ENCODE peak calls at places on chromosomes 4 and X, in six cellular contexts. N is keratinocyte, L is lung, R is heart right ventricle, Y is hepatocyte, S is neuronal stem cell. G is an unnamed sample. For H3K4me1, the result is how much of the 10 kb centered on the place peaks cover.

GRCh38 chr4:6688879-6689505 is 4.7 kb upstream of the S100P start:
- DNase-seq in N (peak), L (no peak), R (no peak), Y (peak), S (no peak), G (peak)

GRCh38 chrX:47321386-47321785 is 49.0 kb upstream of the ZNF157 start:
- DNase-seq in N (no peak), L (peak), R (peak), Y (peak), S (peak), G (no peak)

GRCh38 chrX:49879656-49880277 is 483 bp downstream of the USP27X start:
- DNase-seq in N (no peak), L (no peak), R (no peak), Y (no peak), S (no peak), G (no peak)

GRCh38 chr4:56345461-56345860 is 41.8 kb downstream of the AASDH start:
- DNase-seq in N (no peak), L (no peak), R (no peak), Y (no peak), S (no peak), G (no peak)

GRCh38 chr4:20840648-20841190 is 140.5 kb downstream of the PACRGL start:
- DNase-seq in N (no peak), L (no peak), R (no peak), Y (no peak), S (no peak), G (no peak)

GRCh38 chr4:93657527-93657926 is 171.0 kb upstream of the ATOH1 start:
- DNase-seq in N (no peak), L (no peak), R (no peak), Y (no peak), S (no peak), G (no peak)

GRCh38 chr4:95102391-95102790 is 344.6 kb downstream of the BMPR1B start:
- DNase-seq in N (no peak), L (no peak), R (no peak), Y (no peak), S (no peak), G (no peak)

GRCh38 chrX:12137982-12138365 is 299 bp upstream of the FRMPD4 start:
- DNase-seq in N (no peak), L (no peak), R (no peak), Y (no peak), S (no peak), G (no peak)

GRCh38 chrX:56794404-56794803 is 65.4 kb downstream of the NBDY start:
- DNase-seq in N (no peak), L (peak), R (no peak), Y (no peak), S (no peak), G (no peak)

GRCh38 chr4:81595287-81595686 is 123.6 kb upstream of the RASGEF1B start:
- DNase-seq in N (no peak), L (no peak), R (no peak), Y (no peak), S (no peak), G (no peak)

DNA sequence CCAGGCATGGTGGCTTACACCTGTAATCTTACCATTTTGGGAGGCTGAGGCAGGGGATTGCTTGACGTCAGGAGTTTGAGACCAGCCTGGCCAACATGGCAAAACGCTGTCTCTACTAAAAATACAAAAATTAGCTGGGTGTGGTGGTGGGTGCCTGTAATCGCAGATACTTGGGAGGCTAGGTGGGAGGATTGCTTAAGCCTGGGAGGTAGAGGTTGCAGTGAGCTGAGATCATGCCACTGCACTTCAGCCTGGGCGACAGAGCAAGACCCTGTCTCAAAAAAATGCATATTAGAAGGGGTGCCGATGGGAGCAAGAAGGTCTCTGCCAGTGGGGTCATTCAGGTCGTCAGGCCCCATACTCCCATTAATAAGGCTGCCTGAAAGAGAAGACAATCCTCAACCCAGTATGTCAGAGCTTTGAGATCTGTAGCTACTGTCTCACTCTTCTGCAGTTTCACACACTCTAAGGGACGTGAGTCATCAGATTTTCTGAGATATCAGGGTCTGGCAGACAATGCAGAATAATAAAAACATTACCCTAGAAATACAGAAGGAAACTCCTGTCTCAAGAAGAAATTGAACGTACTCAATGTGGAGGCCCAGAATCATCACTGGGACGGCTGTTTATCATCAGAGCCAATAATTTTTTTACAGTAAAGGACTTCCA is 176.7 kb upstream of the FAT1 start:
- DNase-seq in N (no peak), L (no peak), R (no peak), Y (no peak), S (no peak), G (peak)
- H3K4me3 ChIP-seq in N (no peak), L (no peak), R (no peak), Y (no peak), S (no peak), G (no peak)

GRCh38 chrX:97551821-97552220 is 668.1 kb downstream of the RPA4 start:
- DNase-seq in N (no peak), L (no peak), R (no peak), Y (no peak), S (no peak), G (no peak)

DNA sequence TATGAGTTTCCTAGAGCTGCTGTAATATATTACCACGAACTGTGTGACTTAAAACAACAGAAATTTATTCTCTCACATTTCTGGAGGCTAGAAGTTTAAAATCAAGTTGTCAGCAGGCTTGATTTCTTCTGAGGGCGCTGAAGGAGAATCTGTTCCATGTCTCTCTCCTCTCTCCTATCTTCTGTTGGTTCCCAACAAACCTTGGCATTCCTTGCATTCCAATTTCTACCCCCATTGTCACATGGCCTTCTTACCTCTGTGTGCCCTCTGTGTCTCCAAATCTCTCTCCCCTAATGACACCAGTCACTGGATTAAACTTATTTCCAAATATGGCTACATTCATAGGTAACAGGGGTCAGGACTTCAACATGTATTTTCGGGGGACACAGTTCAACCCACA is 672.7 kb downstream of the RPA4 start:
- DNase-seq in N (no peak), L (no peak), R (no peak), Y (no peak), S (no peak), G (no peak)
- H3K4me1 ChIP-seq in N (under half), L (under half), R (under half), Y (under half), S (under half), G (under half)

GRCh38 chr4:75530556-75531322 is 16.5 kb downstream of the THAP6 start:
- DNase-seq in N (no peak), L (no peak), R (no peak), Y (no peak), S (no peak), G (no peak)

GRCh38 chr4:75527482-75527881 is 13.2 kb downstream of the THAP6 start:
- DNase-seq in N (no peak), L (no peak), R (no peak), Y (no peak), S (no peak), G (no peak)

DNA sequence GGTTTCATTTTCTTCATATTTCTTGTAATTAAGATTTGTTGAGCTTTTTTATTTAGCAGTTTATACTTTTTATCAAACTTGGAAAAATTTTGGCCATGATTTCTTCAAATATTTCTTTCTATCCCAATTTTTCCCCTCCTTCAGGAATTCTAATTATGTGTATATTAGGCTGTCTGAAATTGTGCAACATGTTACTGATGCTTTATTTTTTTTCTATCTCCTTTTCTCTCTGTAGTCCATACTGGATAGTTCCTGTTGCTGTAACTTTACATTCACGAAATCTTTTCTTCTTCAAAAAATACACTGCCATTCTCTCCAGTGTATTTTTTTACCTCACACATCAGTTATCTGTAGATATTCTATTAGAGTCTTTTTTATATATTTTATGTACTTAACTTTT is 10.8 kb downstream of the THAP6 start:
- DNase-seq in N (no peak), L (no peak), R (no peak), Y (no peak), S (no peak), G (no peak)
- H3K27ac ChIP-seq in N (no peak), L (no peak), R (no peak), Y (no peak), S (no peak), G (no peak)

GRCh38 chr4:158768577-158769174 is at the start of gene FNIP2:
- DNase-seq in N (no peak), L (peak), R (peak), Y (peak), S (peak), G (peak)

GRCh38 chr4:158771776-158772175 is 3.0 kb downstream of the FNIP2 start:
- DNase-seq in N (no peak), L (no peak), R (no peak), Y (no peak), S (no peak), G (no peak)

GRCh38 chr4:158766419-158767044 is 2.3 kb upstream of the FNIP2 start:
- DNase-seq in N (no peak), L (no peak), R (no peak), Y (no peak), S (no peak), G (no peak)

GRCh38 chr4:158769175-158769831 is 477 bp downstream of the FNIP2 start:
- DNase-seq in N (no peak), L (peak), R (peak), Y (peak), S (no peak), G (peak)

DNA sequence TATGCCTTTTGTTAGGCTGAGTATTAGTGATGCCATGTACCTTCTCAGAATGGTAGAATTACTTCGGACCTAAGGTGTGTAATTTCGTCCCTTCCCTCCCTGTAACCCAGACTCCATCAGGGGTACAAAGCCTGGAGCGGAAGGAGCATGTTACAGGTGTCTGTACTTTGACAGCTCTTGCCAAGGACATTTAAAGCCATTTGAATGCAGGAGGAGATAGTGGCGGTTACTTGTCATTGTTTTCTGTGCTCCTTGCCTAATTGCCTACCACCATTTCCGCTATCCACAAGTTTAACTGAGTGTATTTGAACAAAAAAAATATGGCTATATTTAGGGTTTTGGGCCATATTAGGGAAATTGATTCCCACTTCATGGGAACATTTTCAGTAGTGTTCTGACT is 1.8 kb downstream of the FNIP2 start:
- DNase-seq in N (no peak), L (no peak), R (no peak), Y (no peak), S (no peak), G (no peak)
- H3K4me3 ChIP-seq in N (no peak), L (peak), R (peak), Y (no peak), S (no peak), G (no peak)

GRCh38 chr4:176320976-176321361 is 1.2 kb downstream of the SPCS3 start:
- DNase-seq in N (no peak), L (no peak), R (no peak), Y (no peak), S (no peak), G (no peak)
- H3K4me1 ChIP-seq in N (under half), L (under half), R (half or more), Y (under half), S (under half), G (under half)

GRCh38 chr4:169263791-169264392 is 6.9 kb downstream of the SH3RF1 start:
- DNase-seq in N (no peak), L (peak), R (peak), Y (no peak), S (no peak), G (no peak)

GRCh38 chr4:169267070-169267469 is 3.7 kb downstream of the SH3RF1 start:
- DNase-seq in N (no peak), L (no peak), R (no peak), Y (no peak), S (no peak), G (no peak)

GRCh38 chr4:169266081-169266480 is 4.7 kb downstream of the SH3RF1 start:
- DNase-seq in N (no peak), L (no peak), R (no peak), Y (no peak), S (no peak), G (no peak)

GRCh38 chr4:169268951-169269781 is 1.6 kb downstream of the SH3RF1 start:
- DNase-seq in N (no peak), L (no peak), R (no peak), Y (peak), S (no peak), G (peak)

DNA sequence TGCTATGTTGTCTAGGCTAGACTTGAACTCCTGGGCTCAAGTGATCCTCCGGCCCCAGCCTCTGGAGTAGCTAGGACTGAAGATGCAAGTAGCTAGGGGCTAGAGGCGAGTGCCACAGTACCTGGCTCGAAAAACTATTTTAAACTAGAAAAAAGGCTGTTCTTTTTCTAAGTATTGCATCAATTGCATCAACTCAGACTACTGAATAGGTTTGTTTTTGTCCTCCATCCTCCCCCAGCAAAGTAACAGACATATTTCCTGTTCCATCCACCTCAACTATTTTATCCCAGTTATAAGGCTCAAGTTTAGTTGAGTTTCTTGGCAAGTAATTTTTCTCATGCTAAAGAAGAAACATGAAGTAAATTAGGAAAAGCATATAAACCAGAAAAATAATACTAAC is 4.1 kb downstream of the SH3RF1 start:
- DNase-seq in N (no peak), L (no peak), R (no peak), Y (no peak), S (no peak), G (no peak)
- H3K27ac ChIP-seq in N (peak), L (no peak), R (no peak), Y (peak), S (no peak), G (no peak)

GRCh38 chrX:981791-982626 is 230.4 kb downstream of the CRLF2 start:
- DNase-seq in N (no peak), L (no peak), R (no peak), Y (no peak), S (no peak), G (no peak)

GRCh38 chrX:980572-981235 is 231.7 kb downstream of the CRLF2 start:
- DNase-seq in N (no peak), L (no peak), R (no peak), Y (no peak), S (no peak), G (no peak)
- H3K4me3 ChIP-seq in N (no peak), L (no peak), R (no peak), Y (no peak), S (no peak), G (no peak)

DNA sequence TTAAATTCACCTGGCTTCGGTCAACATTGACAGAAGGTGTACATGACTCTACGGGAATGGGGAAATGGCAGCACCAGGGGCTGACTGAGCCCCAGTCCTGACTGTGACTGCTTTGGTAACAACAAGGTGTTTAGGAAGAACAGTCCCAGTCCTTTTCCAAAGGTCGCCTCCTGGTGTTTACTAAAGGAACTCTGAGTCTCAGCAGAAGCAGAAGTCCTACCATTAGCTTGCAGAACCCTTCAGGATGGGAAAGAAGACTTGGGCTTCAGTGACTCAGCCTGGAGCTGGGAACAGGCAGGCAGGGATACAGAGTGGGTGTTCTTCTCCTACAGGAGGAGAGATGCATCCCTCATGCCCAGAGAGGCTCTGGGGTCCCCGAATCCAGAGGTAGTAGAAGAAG is 103.3 kb downstream of the MGST2 start:
- DNase-seq in N (no peak), L (no peak), R (no peak), Y (peak), S (no peak), G (peak)
- H3K4me1 ChIP-seq in N (under half), L (under half), R (half or more), Y (under half), S (under half), G (under half)

DNA sequence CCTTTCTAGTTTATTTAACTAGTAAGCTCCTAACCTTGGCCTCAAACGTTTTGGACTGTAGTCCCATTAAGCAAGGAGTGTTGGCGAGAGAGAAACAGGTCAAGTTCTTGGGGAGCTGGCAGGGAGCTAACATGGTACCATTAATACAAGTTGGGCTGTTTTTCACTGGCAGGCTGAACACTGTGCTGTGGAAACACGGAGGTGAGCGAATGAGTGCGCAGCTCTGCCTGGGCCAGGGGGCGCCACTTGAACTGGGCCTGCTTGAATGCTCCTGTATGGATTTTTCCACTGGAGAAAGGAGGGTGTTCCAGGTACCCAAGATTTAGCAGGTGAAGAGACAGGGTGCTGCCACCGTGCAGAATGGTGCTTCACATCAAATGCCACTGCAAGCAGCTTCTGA is 7.4 kb upstream of the SMS start:
- DNase-seq in N (no peak), L (no peak), R (no peak), Y (no peak), S (no peak), G (no peak)
- H3K27ac ChIP-seq in N (peak), L (no peak), R (no peak), Y (peak), S (no peak), G (no peak)

DNA sequence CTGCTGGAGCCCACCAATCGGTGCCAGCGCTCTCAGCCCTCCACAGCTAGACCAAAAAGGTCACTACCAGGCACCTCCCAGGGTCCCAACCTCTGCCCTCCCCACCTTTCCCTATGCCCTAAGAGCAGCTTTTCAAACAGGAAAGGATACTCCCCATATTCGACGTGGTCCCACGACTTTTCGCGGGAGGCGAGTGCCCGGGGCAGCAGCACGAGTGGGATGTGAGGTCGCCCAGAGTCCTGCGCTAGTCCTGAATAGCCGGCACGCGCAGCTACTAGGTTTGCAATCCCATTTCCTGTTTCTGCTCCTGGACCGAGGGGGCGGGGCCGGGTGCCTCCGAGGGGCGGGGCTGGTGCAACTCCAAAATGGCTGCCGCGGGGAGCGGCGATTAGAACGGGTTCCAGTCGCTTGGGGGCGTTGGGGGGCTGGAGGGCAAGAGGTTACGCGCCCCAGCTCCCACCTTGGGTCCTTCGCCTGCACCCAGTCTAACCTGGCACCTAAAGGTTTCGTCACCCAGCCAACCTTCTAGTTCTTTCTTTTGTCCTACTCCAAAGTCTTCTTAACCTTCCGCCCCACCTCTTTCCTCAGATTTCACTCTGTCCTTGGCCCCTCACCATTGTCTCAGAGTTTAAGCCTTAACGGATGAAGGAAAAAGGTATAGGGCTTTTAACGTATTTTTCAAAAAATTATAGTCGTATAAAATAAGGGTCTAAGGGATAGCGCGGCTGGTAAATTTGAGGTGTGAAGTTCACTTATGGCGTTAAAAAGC is 85.0 kb upstream of the TENT5D start:
- DNase-seq in N (no peak), L (peak), R (peak), Y (peak), S (peak), G (peak)
- H3K4me3 ChIP-seq in N (peak), L (peak), R (peak), Y (peak), S (peak), G (peak)